ENCODE peak calls at places on chromosomes 13 and 19, in nine cellular contexts. F, H, N, T, W, C, Z, J and S are unnamed samples.

GRCh38 chr19:41871573-41872383 is 5.3 kb upstream of the CD79A start:
- DNase-seq in F (no peak), H (peak), N (no peak), T (peak), W (no peak), C (no peak), Z (peak), J (no peak), S (no peak)

GRCh38 chr13:99473515-99473914 is 27.8 kb upstream of the TM9SF2 start:
- DNase-seq in F (no peak), H (no peak), N (no peak), T (no peak), W (no peak), C (no peak), Z (no peak), J (no peak), S (no peak)

GRCh38 chr13:96052655-96053002 is 572 bp downstream of the UGGT2 start:
- DNase-seq in F (no peak), H (no peak), N (no peak), T (peak), W (peak), C (peak), Z (no peak), J (no peak), S (peak)

GRCh38 chr19:38617283-38617763 is 430 bp downstream of the MAP4K1 start:
- DNase-seq in F (no peak), H (peak), N (no peak), T (no peak), W (no peak), C (no peak), Z (no peak), J (no peak), S (no peak)

GRCh38 chr13:21342699-21343442 is 116.2 kb downstream of the ZDHHC20 start:
- DNase-seq in F (no peak), H (no peak), N (no peak), T (no peak), W (no peak), C (no peak), Z (no peak), J (no peak), S (no peak)

GRCh38 chr13:75145926-75146325 is 336.0 kb downstream of the TBC1D4 start:
- DNase-seq in F (no peak), H (no peak), N (peak), T (no peak), W (peak), C (peak), Z (no peak), J (no peak), S (no peak)

GRCh38 chr19:44718441-44719261 is 19.7 kb downstream of the CEACAM16 start:
- DNase-seq in F (peak), H (no peak), N (no peak), T (peak), W (no peak), C (peak), Z (no peak), J (no peak), S (no peak)

GRCh38 chr19:6767081-6767356 is 216 bp downstream of the SH2D3A start:
- DNase-seq in F (no peak), H (no peak), N (no peak), T (no peak), W (no peak), C (no peak), Z (peak), J (peak), S (no peak)

GRCh38 chr13:93727301-93728141 is 500.9 kb downstream of the GPC6 start:
- DNase-seq in F (no peak), H (no peak), N (no peak), T (no peak), W (peak), C (peak), Z (no peak), J (no peak), S (no peak)

GRCh38 chr19:6639439-6639838 is 30.5 kb downstream of the TNFSF14 start:
- DNase-seq in F (no peak), H (peak), N (no peak), T (peak), W (no peak), C (no peak), Z (no peak), J (no peak), S (no peak)

GRCh38 chr19:40232479-40232878 is 6.0 kb upstream of the CCNP start:
- DNase-seq in F (no peak), H (no peak), N (no peak), T (no peak), W (no peak), C (no peak), Z (no peak), J (no peak), S (no peak)

GRCh38 chr13:34864650-34865049 is 77.4 kb upstream of the NBEA start:
- DNase-seq in F (no peak), H (no peak), N (peak), T (no peak), W (no peak), C (peak), Z (no peak), J (peak), S (no peak)